ENCODE peak calls at places on chromosomes 12 and 14, in seven cellular contexts. T, B, D, G, O, L and V are unnamed samples.

GRCh38 chr12:111904438-111904837 is 62.4 kb downstream of the MAPKAPK5 start:
- DNase-seq in T (no peak), B (no peak), D (no peak), G (no peak), O (no peak), L (no peak), V (no peak)

GRCh38 chr12:76952995-76953394 is 74.2 kb upstream of the CSRP2 start:
- DNase-seq in T (peak), B (no peak), D (peak), G (no peak), O (no peak), L (no peak), V (no peak)

GRCh38 chr12:39966251-39966650 is 139.6 kb downstream of the SLC2A13 start:
- DNase-seq in T (no peak), B (no peak), D (no peak), G (no peak), O (no peak), L (no peak), V (no peak)

GRCh38 chr14:94128216-94128839 is 1.1 kb downstream of the IFI27L2 start:
- DNase-seq in T (no peak), B (no peak), D (no peak), G (no peak), O (no peak), L (no peak), V (no peak)

GRCh38 chr14:102622262-102622885 is 29.9 kb downstream of the RCOR1 start:
- DNase-seq in T (no peak), B (no peak), D (no peak), G (no peak), O (no peak), L (no peak), V (no peak)

GRCh38 chr12:106248177-106248848 is 493 bp upstream of the CKAP4 start:
- DNase-seq in T (peak), B (peak), D (peak), G (peak), O (no peak), L (no peak), V (no peak)

GRCh38 chr14:82710257-82710841 is 1176.7 kb upstream of the SEL1L start:
- DNase-seq in T (peak), B (peak), D (peak), G (peak), O (no peak), L (peak), V (no peak)

GRCh38 chr12:2637371-2637770 is 157.4 kb upstream of the FKBP4 start:
- DNase-seq in T (no peak), B (no peak), D (no peak), G (no peak), O (no peak), L (no peak), V (no peak)

GRCh38 chr14:31881531-31882310 is 195.4 kb upstream of the ARHGAP5 start:
- DNase-seq in T (no peak), B (no peak), D (no peak), G (no peak), O (no peak), L (no peak), V (no peak)

GRCh38 chr12:122875590-122876220 is 20.2 kb downstream of the VPS37B start:
- DNase-seq in T (no peak), B (no peak), D (no peak), G (no peak), O (no peak), L (no peak), V (no peak)

GRCh38 chr12:53729659-53730058 is 2.4 kb upstream of the CALCOCO1 start:
- DNase-seq in T (no peak), B (no peak), D (no peak), G (no peak), O (no peak), L (no peak), V (no peak)

GRCh38 chr12:113735146-113735545 is 231.0 kb downstream of the RBM19 start:
- DNase-seq in T (no peak), B (no peak), D (no peak), G (no peak), O (no peak), L (no peak), V (no peak)

GRCh38 chr14:63435838-63436237 is 107.3 kb downstream of the PPP2R5E start:
- DNase-seq in T (no peak), B (no peak), D (no peak), G (no peak), O (peak), L (no peak), V (peak)

GRCh38 chr14:96783306-96784224 is 13.6 kb upstream of the VRK1 start:
- DNase-seq in T (peak), B (no peak), D (peak), G (no peak), O (no peak), L (no peak), V (no peak)

GRCh38 chr14:75559451-75560187 is 18.8 kb upstream of the FLVCR2 start:
- DNase-seq in T (peak), B (no peak), D (peak), G (peak), O (peak), L (no peak), V (peak)